ENCODE peak calls at places on chromosomes 12 and 14, in four cellular contexts. E, F, P and N are unnamed samples.

GRCh38 chr12:89212339-89212771 is 139.9 kb downstream of the DUSP6 start:
- DNase-seq in E (peak; percentile 63), F (no peak), P (peak; percentile 32), N (no peak)

GRCh38 chr12:128930591-128930990 is 77.3 kb downstream of the GLT1D1 start:
- DNase-seq in E (no peak), F (no peak), P (no peak), N (no peak)

GRCh38 chr12:29200586-29200985 is 51.5 kb downstream of the FAR2 start:
- DNase-seq in E (no peak), F (no peak), P (no peak), N (no peak)

GRCh38 chr12:12954878-12955625 is 3.1 kb upstream of the GPRC5D start:
- DNase-seq in E (no peak), F (no peak), P (peak; percentile 3), N (no peak)

GRCh38 chr14:58216544-58216943 is 16.6 kb downstream of the ACTR10 start:
- DNase-seq in E (no peak), F (no peak), P (no peak), N (no peak)

GRCh38 chr12:128947199-128947598 is 93.9 kb downstream of the GLT1D1 start:
- DNase-seq in E (no peak), F (no peak), P (no peak), N (no peak)

GRCh38 chr12:3820122-3820521 is 53.1 kb downstream of the PARP11 start:
- DNase-seq in E (no peak), F (peak; percentile 24), P (no peak), N (no peak)

GRCh38 chr12:130331146-130331545 is 6.5 kb upstream of the PIWIL1 start:
- DNase-seq in E (no peak), F (no peak), P (no peak), N (no peak)

GRCh38 chr12:87922721-87923120 is 106.5 kb downstream of the C12orf50 start:
- DNase-seq in E (no peak), F (no peak), P (no peak), N (no peak)

GRCh38 chr12:100401660-100402059 is 44.8 kb downstream of the SLC17A8 start:
- DNase-seq in E (no peak), F (no peak), P (no peak), N (no peak)

GRCh38 chr12:59122784-59123183 is 202.5 kb upstream of the LRIG3 start:
- DNase-seq in E (no peak), F (no peak), P (no peak), N (no peak)

GRCh38 chr14:75069811-75070145 is 337 bp downstream of the ZC2HC1C start:
- DNase-seq in E (no peak), F (peak; percentile 47), P (no peak), N (no peak)

GRCh38 chr14:88248606-88249005 is 74.5 kb downstream of the KCNK10 start:
- DNase-seq in E (no peak), F (no peak), P (no peak), N (no peak)

GRCh38 chr14:94015223-94015622 is 10.9 kb upstream of the OTUB2 start:
- DNase-seq in E (no peak), F (no peak), P (no peak), N (no peak)
- TF ChIP-seq CTCF in E (no peak), F (no peak), P (no peak), N (no peak)

GRCh38 chr14:22691171-22691570 is 47.0 kb upstream of the OR6J1 start:
- DNase-seq in E (no peak), F (no peak), P (no peak), N (no peak)

GRCh38 chr14:22685467-22685866 is 41.3 kb upstream of the OR6J1 start:
- DNase-seq in E (no peak), F (no peak), P (no peak), N (no peak)

GRCh38 chr14:22692194-22692593 is 48.0 kb upstream of the OR6J1 start:
- DNase-seq in E (no peak), F (no peak), P (no peak), N (no peak)

DNA sequence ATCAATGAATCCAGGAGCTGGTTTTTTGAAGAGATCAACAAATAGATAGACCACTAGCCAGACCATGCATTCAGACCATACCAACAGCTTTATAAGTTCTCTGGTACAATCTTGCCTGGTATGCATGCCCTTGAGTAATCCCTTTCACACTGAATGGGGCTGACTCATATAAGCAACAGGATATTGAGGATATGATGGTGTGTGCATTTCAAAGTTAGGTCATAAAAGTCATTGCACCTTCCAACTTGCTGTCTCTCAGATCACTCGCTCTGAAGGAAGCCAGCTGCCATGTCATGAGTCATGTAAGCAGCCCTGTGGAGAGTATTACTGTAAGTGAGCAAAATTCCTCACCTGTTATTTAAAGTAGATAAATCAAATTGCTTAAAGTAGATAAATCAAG is 45.0 kb upstream of the OR6J1 start:
- DNase-seq in E (no peak), F (peak; percentile 91), P (peak; percentile 52), N (no peak)
- TF ChIP-seq POLR2A in E (no peak), F (no peak), P (no peak), N (no peak)

DNA sequence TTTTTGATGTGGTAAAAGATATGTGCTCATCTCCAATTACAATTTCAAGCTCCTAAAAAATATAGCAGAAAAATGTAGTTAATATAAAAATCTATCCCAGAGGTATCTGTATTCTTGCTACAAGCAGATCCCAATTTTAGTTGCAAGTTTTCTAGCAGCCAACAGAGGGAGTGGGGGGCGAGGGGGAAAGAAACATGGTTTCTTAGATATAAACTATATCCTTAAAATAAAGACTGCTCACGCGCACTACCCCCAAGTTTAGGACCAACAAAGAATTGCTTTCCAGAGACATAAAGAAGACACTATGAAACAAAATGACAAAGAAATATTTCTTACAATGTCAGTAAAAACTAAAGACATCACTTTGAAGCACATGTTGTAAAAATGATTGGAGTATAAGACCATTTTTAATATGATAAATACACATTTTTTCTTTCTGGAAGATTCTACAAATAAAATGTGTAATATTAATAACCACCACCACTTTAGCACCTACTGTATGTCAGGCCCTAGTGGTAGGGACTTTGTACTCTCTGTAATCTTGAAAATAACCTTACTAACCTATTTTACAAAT is 5.4 kb downstream of the MAGOHB start:
- DNase-seq in E (no peak), F (no peak), P (peak; percentile 31), N (no peak)
- TF ChIP-seq CTCF in E (no peak), F (no peak), P (peak; percentile 15), N (no peak)

DNA sequence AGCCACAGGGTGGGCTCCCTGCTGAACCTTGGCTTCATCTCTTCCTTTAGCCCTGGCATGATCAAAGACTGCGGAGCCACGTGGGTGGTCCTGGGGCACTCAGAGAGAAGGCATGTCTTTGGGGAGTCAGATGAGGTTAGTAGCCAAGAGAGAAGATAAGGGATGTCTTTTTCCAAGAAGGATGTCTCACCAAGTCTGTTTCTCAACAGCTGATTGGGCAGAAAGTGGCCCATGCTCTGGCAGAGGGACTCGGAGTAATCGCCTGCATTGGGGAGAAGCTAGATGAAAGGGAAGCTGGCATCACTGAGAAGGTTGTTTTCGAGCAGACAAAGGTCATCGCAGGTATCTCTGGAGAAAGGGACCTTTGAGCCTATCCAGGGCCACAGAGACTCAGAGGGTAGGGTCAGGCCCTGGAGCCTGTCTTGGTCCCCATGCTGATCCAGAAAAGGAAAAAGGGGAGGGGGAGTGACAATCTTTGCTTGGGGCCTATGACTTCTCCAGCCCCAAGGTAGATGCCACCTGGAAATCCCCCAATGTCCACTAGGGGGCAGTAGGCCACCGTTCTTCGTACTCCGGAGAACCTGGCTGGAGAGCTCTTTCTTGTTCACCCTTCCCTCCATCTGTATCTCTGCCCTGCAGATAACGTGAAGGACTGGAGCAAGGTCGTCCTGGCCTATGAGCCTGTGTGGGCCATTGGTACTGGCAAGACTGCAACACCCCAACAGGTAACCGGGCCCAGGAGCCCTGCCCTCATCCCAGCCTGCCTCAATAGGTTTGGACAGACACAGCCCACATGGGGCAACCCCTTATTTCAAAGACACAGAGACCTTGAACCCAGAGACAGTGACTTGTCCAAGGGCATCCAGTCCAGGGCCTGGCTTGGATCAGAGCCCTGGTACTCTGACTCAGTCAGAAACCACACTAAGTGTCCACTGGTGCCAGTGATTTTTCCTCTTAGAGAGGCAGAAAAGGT is 2.0 kb downstream of the TPI1 start:
- DNase-seq in E (peak; percentile 81), F (peak; percentile 77), P (peak; percentile 84), N (no peak)
- TF ChIP-seq POLR2A in E (no peak), F (no peak), P (no peak), N (no peak)

GRCh38 chr12:111034148-111034910 is 114.0 kb upstream of the MYL2 start:
- DNase-seq in E (peak; percentile 63), F (no peak), P (no peak), N (no peak)

GRCh38 chr12:111037047-111037446 is 116.7 kb upstream of the MYL2 start:
- DNase-seq in E (no peak), F (no peak), P (no peak), N (no peak)

GRCh38 chr12:111034911-111035577 is 114.7 kb upstream of the MYL2 start:
- DNase-seq in E (no peak), F (no peak), P (no peak), N (no peak)

GRCh38 chr12:111033281-111034147 is 113.1 kb upstream of the MYL2 start:
- DNase-seq in E (peak; percentile 21), F (no peak), P (peak; percentile 22), N (no peak)

GRCh38 chr12:111035578-111036301 is 115.4 kb upstream of the MYL2 start:
- DNase-seq in E (peak; percentile 25), F (no peak), P (no peak), N (no peak)
- TF ChIP-seq CTCF in E (no peak), F (no peak), P (no peak), N (no peak)

DNA sequence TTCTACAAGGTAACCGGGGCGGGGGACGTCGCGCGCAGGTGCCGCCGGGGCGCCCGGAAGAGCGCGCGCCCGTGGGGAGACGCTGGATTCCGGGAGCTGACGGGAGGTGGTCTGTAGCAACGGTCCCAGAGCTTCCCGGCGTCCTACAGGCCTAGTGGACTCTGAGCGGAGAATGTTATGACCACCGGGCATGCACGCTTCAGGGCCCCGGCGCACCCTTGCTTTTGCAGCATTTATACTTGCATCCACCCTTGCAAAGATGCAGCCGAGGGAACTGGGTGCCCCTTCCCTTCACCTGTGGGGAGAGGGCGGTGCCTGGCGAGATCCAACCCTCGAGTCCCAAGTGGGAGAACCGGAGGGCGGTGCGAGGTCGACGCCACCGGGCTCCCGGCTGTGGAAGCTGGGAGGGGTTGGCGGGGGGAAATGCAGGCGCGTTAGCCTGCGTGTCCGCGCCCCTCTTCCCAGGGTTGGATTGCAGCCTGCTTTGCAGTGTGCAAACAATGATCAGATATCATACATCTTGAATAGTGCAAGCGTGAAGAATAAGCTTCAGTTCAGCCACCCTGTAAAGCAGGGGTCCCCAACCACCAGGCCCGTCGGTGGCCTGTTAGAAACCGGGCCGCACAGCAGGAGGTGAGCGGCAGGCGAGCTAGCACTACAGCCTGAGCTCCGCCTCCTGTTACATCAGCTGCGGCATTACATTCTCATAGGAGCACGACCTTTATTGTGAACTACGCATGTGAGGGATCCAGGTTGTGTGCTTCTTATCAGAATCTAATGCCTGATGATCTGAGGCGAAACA is 576 bp downstream of the ERP29 start:
- DNase-seq in E (peak; percentile 42), F (peak; percentile 84), P (peak; percentile 95), N (no peak)
- TF ChIP-seq POLR2A in E (no peak), F (peak; percentile 82), P (peak; percentile 71), N (peak; percentile 28)

DNA sequence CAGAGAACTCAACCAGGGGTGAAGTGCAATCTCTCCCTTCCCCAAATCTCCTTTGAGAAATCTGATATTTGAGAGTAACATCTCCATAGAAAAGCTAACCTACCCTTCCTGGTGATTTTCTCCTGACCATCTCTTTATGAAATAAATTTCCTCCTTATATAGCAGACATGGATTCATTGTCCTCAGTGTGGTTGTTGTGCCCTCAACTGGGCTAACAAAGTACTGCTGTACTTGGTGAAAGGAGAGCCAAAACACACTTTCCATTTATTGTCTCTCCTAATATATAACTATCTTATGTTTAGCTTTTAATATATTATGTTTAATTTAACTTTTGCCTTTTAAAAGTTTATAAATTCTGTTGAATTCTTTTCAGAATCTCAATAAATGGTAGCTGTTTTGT is 65.1 kb upstream of the SLCO1B1 start:
- DNase-seq in E (peak; percentile 8), F (no peak), P (peak; percentile 35), N (no peak)
- TF ChIP-seq CTCF in E (no peak), F (no peak), P (peak; percentile 35), N (no peak)

GRCh38 chr14:104865069-104865630 is at the start of gene CEP170B:
- DNase-seq in E (peak; percentile 39), F (no peak), P (peak; percentile 4), N (no peak)
- TF ChIP-seq POLR2A in E (no peak), F (no peak), P (no peak), N (no peak)